ENCODE peak calls at places on chromosomes 12 and 14, in six cellular contexts. R, X, H, J, B and L are unnamed samples.

GRCh38 chr14:22900088-22900799 is 17.2 kb downstream of the REM2 start:
- DNase-seq in B (peak), R (no peak), X (no peak), H (peak), J (no peak), L (peak)

GRCh38 chr12:94386422-94386821 is 73.2 kb downstream of the CEP83 start:
- DNase-seq in X (no peak), R (peak), B (no peak), J (no peak), H (no peak), L (no peak)

GRCh38 chr12:116196752-116197718 is 80.5 kb downstream of the MED13L start:
- DNase-seq in X (no peak), H (no peak), B (peak), J (no peak), R (no peak), L (no peak)

GRCh38 chr12:47991592-47991991 is 12.7 kb downstream of the COL2A1 start:
- DNase-seq in R (no peak), B (no peak), X (no peak), H (no peak), J (no peak), L (no peak)

GRCh38 chr12:122099856-122100255 is 21.3 kb downstream of the MLXIP start:
- DNase-seq in J (no peak), R (no peak), X (no peak), B (no peak), H (no peak), L (no peak)

GRCh38 chr14:32560213-32560857 is 231.2 kb downstream of the AKAP6 start:
- DNase-seq in J (peak), X (no peak), H (peak), B (peak), R (peak), L (peak)

GRCh38 chr12:39505025-39505424 is 62.1 kb upstream of the KIF21A start:
- DNase-seq in R (no peak), H (peak), J (no peak), B (no peak), X (no peak), L (no peak)

GRCh38 chr12:119375619-119376018 is 41.1 kb downstream of the CCDC60 start:
- DNase-seq in X (no peak), B (peak), J (no peak), H (no peak), R (no peak), L (no peak)

GRCh38 chr12:29944269-29945000 is 160.7 kb upstream of the TMTC1 start:
- DNase-seq in R (no peak), J (no peak), H (no peak), X (no peak), B (no peak), L (no peak)

GRCh38 chr12:2299207-2299606 is 246.4 kb downstream of the CACNA1C start:
- DNase-seq in X (no peak), J (no peak), H (no peak), R (no peak), B (peak), L (no peak)

GRCh38 chr14:70901218-70901772 is 6.0 kb upstream of the PCNX1 start:
- DNase-seq in B (no peak), J (no peak), R (no peak), H (peak), X (no peak), L (peak)

GRCh38 chr14:23057757-23058653 is 685 bp upstream of the CDH24 start:
- DNase-seq in J (peak), X (peak), B (peak), R (peak), H (peak), L (peak)

GRCh38 chr14:100835278-100836052 is 9.5 kb downstream of the MEG3 start:
- DNase-seq in H (no peak), B (no peak), J (no peak), R (no peak), X (no peak), L (no peak)

GRCh38 chr12:26845057-26845666 is 12.2 kb upstream of the ITPR2 start:
- DNase-seq in H (peak), J (no peak), X (no peak), B (peak), R (no peak), L (peak)

GRCh38 chr14:68286667-68287066 is 467.1 kb downstream of the RAD51B start:
- DNase-seq in X (no peak), B (no peak), J (no peak), R (no peak), H (no peak), L (no peak)

GRCh38 chr14:20031058-20031457 is 4.8 kb downstream of the OR4K13 start:
- DNase-seq in J (no peak), X (no peak), H (no peak), B (no peak), R (no peak), L (no peak)